ENCODE peak calls at places on chromosomes 2 and 18, in seven cellular contexts. U is GM20000, P is GDM1, D is coronary artery, Q is left cardiac atrium, M is anterior cingulate cortex, G is M059J. X is an unnamed sample.

GRCh38 chr2:148338544-148338943 is 306.0 kb upstream of the EPC2 start:
- DNase-seq in U (no peak), P (no peak), D (no peak), Q (no peak), M (no peak), G (peak), X (no peak)

GRCh38 chr2:111071480-111072143 is 49.1 kb upstream of the BCL2L11 start:
- DNase-seq in U (no peak), P (no peak), D (no peak), Q (no peak), M (no peak), G (peak), X (no peak)

GRCh38 chr2:148560501-148560900 is 84.0 kb upstream of the EPC2 start:
- DNase-seq in U (no peak), P (no peak), D (no peak), Q (no peak), M (no peak), G (no peak), X (no peak)

GRCh38 chr2:62293490-62294212 is 97.7 kb downstream of the B3GNT2 start:
- DNase-seq in U (no peak), P (no peak), D (no peak), Q (peak), M (no peak), G (peak), X (peak)

GRCh38 chr2:153668923-153669322 is 190.4 kb upstream of the RPRM start:
- DNase-seq in U (no peak), P (no peak), D (no peak), Q (no peak), M (no peak), G (no peak), X (no peak)

GRCh38 chr2:216695401-216695821 is at the start of gene IGFBP5:
- DNase-seq in U (no peak), P (no peak), D (peak), Q (peak), M (peak), G (peak), X (peak)

GRCh38 chr18:13915973-13916372 is 637 bp upstream of the MC2R start:
- DNase-seq in U (no peak), P (no peak), D (no peak), Q (peak), M (no peak), G (no peak), X (no peak)

GRCh38 chr2:100417745-100418090 is 250 bp upstream of the CHST10 start:
- DNase-seq in U (peak), P (no peak), D (no peak), Q (no peak), M (no peak), G (no peak), X (no peak)

GRCh38 chr2:144389151-144389929 is 130.6 kb downstream of the ZEB2 start:
- DNase-seq in U (no peak), P (no peak), D (no peak), Q (peak), M (no peak), G (no peak), X (peak)

GRCh38 chr2:228731517-228731916 is 539.6 kb downstream of the PID1 start:
- DNase-seq in U (no peak), P (no peak), D (no peak), Q (no peak), M (no peak), G (peak), X (no peak)

GRCh38 chr2:1546023-1546591 is 132.8 kb downstream of the TPO start:
- DNase-seq in U (peak), P (no peak), D (no peak), Q (no peak), M (peak), G (peak), X (peak)

GRCh38 chr2:122960727-122961641 is 1064.1 kb upstream of the CNTNAP5 start:
- DNase-seq in U (no peak), P (no peak), D (no peak), Q (no peak), M (no peak), G (peak), X (no peak)

GRCh38 chr2:176002684-176003225 is 688 bp upstream of the LNPK start:
- DNase-seq in U (peak), P (no peak), D (no peak), Q (peak), M (no peak), G (peak), X (peak)

X was measured in transverse colon.